ENCODE peak calls at places on chromosomes 16 and 17, in six cellular contexts. One of them, this sample, is unnamed. For H3K4me1, the result is how much of the 10 kb centered on the place peaks cover.

GRCh38 chr17:7881655-7882054 is 6.9 kb upstream of the CHD3 start:
- DNase-seq in hepatocyte: peak
- DNase-seq in right lobe of liver: no peak
- DNase-seq in stomach: no peak
- DNase-seq in heart left ventricle: no peak
- DNase-seq in GM12878: no peak
- DNase-seq in this sample: no peak

GRCh38 chr16:54152362-54153239 is 134.0 kb downstream of the IRX3 start:
- DNase-seq in heart left ventricle: no peak
- DNase-seq in hepatocyte: no peak
- DNase-seq in stomach: no peak
- DNase-seq in right lobe of liver: no peak
- DNase-seq in GM12878: no peak
- DNase-seq in this sample: no peak

GRCh38 chr17:50354198-50354597 is 8.3 kb downstream of the XYLT2 start:
- DNase-seq in stomach: peak
- DNase-seq in hepatocyte: peak
- DNase-seq in heart left ventricle: no peak
- DNase-seq in GM12878: no peak
- DNase-seq in right lobe of liver: no peak
- DNase-seq in this sample: no peak

GRCh38 chr16:11258553-11259287 is 2.7 kb upstream of the SOCS1 start:
- DNase-seq in right lobe of liver: peak
- DNase-seq in stomach: peak
- DNase-seq in GM12878: peak
- DNase-seq in heart left ventricle: peak
- DNase-seq in hepatocyte: no peak
- DNase-seq in this sample: peak

GRCh38 chr17:12406623-12407228 is 259.0 kb upstream of the MYOCD start:
- DNase-seq in hepatocyte: peak
- DNase-seq in right lobe of liver: no peak
- DNase-seq in stomach: no peak
- DNase-seq in heart left ventricle: no peak
- DNase-seq in GM12878: no peak
- DNase-seq in this sample: no peak

GRCh38 chr16:49649013-49649785 is 206.7 kb downstream of the ZNF423 start:
- DNase-seq in stomach: no peak
- DNase-seq in GM12878: no peak
- DNase-seq in hepatocyte: no peak
- DNase-seq in heart left ventricle: no peak
- DNase-seq in right lobe of liver: no peak
- DNase-seq in this sample: no peak

GRCh38 chr17:29154516-29155234 is 25.5 kb downstream of the MYO18A start:
- DNase-seq in GM12878: no peak
- DNase-seq in right lobe of liver: no peak
- DNase-seq in hepatocyte: no peak
- DNase-seq in heart left ventricle: peak
- DNase-seq in stomach: peak
- DNase-seq in this sample: peak

GRCh38 chr16:3495166-3495565 is at the start of gene C16orf90:
- DNase-seq in stomach: no peak
- DNase-seq in GM12878: no peak
- DNase-seq in right lobe of liver: peak
- DNase-seq in heart left ventricle: no peak
- DNase-seq in hepatocyte: no peak
- DNase-seq in this sample: no peak

GRCh38 chr16:29993191-29993902 is 2.1 kb downstream of the HIRIP3 start:
- DNase-seq in right lobe of liver: peak
- DNase-seq in stomach: no peak
- DNase-seq in GM12878: no peak
- DNase-seq in heart left ventricle: no peak
- DNase-seq in hepatocyte: no peak
- DNase-seq in this sample: no peak

GRCh38 chr17:57406131-57406980 is 150.0 kb downstream of the MSI2 start:
- DNase-seq in right lobe of liver: no peak
- DNase-seq in stomach: no peak
- DNase-seq in hepatocyte: no peak
- DNase-seq in GM12878: no peak
- DNase-seq in heart left ventricle: no peak
- DNase-seq in this sample: no peak

GRCh38 chr16:53821487-53821886 is 117.5 kb downstream of the FTO start:
- DNase-seq in heart left ventricle: no peak
- DNase-seq in stomach: no peak
- DNase-seq in hepatocyte: no peak
- DNase-seq in GM12878: no peak
- DNase-seq in right lobe of liver: no peak
- DNase-seq in this sample: no peak

DNA sequence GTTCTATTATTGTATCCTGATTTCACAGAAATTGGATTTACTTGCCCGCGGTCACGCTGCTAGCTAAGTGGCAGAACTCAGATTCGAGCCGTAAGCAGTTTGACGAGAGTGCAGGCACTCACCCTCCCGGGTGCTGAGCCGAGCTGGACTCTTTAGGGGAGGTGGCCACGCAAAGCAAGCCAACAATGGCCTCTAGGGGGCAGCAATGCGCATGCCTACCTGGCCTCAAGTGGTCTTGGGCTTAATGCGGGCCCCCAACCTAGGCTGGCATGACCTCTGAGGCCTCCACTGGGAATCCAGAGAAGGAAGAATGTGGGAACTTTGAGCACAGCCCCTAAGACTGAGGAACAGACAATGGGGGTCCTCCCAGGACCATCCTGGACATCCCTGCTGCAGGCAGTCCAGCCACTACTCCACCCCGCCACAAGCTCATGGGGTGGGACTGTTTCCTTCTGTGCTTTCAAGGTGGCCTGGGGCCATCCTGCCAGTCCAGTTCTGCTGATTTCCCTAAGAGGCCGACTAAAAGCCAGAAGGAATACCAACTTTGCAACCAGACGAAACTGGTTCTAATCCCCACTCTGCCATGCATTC is 276.5 kb downstream of the XYLT1 start:
- DNase-seq in heart left ventricle: peak
- DNase-seq in hepatocyte: peak
- DNase-seq in GM12878: no peak
- DNase-seq in stomach: peak
- DNase-seq in right lobe of liver: no peak
- DNase-seq in this sample: peak
- TF ChIP-seq CTCF in heart left ventricle: peak
- TF ChIP-seq CTCF in hepatocyte: peak
- TF ChIP-seq CTCF in GM12878: peak
- TF ChIP-seq CTCF in stomach: no peak
- TF ChIP-seq CTCF in right lobe of liver: peak
- TF ChIP-seq CTCF in this sample: peak

GRCh38 chr17:82734987-82735866 is at the start of gene FN3K:
- DNase-seq in right lobe of liver: peak
- DNase-seq in stomach: peak
- DNase-seq in heart left ventricle: peak
- DNase-seq in GM12878: no peak
- DNase-seq in hepatocyte: peak
- DNase-seq in this sample: peak
- H3K27ac ChIP-seq in right lobe of liver: peak
- H3K27ac ChIP-seq in stomach: peak
- H3K27ac ChIP-seq in heart left ventricle: peak
- H3K27ac ChIP-seq in GM12878: no peak
- H3K27ac ChIP-seq in hepatocyte: peak
- H3K27ac ChIP-seq in this sample: peak

DNA sequence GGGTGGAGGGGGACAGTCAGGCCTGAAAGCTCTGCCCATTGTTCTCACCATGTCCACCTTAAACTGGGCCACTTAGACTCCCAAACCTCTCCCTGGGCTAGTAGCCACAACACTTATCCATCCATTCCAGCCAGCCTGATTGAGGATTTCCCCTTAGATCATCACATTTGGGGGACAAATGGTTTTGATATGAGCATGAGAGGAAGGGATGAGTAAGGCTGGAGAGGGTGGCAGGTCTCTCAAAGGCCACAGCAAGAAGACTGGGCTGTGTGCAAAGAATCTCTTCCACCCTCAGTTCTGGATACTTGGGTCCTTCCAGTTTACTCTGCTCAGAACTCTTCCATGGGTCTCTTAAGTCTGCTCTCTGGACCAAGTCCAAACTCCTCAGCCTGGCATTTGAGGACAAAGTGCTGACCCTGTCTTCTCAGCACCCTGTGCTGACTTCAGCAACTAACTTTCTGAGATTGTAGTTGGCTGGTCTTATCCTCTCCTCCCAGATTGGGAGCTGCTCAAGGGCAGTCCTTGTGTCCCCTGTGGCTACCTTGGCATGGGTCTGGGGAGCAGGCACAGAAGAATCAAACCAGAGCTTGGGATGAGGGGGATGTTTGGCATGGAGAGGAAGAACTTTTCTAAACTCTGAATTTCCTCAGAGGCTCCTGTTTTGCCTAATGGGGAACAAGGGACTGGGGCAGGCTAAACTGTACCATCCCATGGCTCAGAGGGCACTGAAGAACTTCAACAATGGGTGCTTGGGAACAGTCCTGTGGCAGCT is 3.2 kb upstream of the NFATC3 start:
- DNase-seq in right lobe of liver: no peak
- DNase-seq in GM12878: no peak
- DNase-seq in heart left ventricle: no peak
- DNase-seq in hepatocyte: peak
- DNase-seq in stomach: no peak
- DNase-seq in this sample: no peak
- H3K4me1 ChIP-seq in right lobe of liver: half or more
- H3K4me1 ChIP-seq in GM12878: under half
- H3K4me1 ChIP-seq in heart left ventricle: half or more
- H3K4me1 ChIP-seq in hepatocyte: under half
- H3K4me1 ChIP-seq in stomach: under half
- H3K4me1 ChIP-seq in this sample: half or more

GRCh38 chr16:85363427-85363826 is 249.7 kb upstream of the GSE1 start:
- DNase-seq in GM12878: no peak
- DNase-seq in stomach: no peak
- DNase-seq in hepatocyte: no peak
- DNase-seq in right lobe of liver: no peak
- DNase-seq in heart left ventricle: no peak
- DNase-seq in this sample: no peak
- TF ChIP-seq CTCF in GM12878: no peak
- TF ChIP-seq CTCF in stomach: no peak
- TF ChIP-seq CTCF in hepatocyte: no peak
- TF ChIP-seq CTCF in right lobe of liver: no peak
- TF ChIP-seq CTCF in heart left ventricle: no peak
- TF ChIP-seq CTCF in this sample: no peak

DNA sequence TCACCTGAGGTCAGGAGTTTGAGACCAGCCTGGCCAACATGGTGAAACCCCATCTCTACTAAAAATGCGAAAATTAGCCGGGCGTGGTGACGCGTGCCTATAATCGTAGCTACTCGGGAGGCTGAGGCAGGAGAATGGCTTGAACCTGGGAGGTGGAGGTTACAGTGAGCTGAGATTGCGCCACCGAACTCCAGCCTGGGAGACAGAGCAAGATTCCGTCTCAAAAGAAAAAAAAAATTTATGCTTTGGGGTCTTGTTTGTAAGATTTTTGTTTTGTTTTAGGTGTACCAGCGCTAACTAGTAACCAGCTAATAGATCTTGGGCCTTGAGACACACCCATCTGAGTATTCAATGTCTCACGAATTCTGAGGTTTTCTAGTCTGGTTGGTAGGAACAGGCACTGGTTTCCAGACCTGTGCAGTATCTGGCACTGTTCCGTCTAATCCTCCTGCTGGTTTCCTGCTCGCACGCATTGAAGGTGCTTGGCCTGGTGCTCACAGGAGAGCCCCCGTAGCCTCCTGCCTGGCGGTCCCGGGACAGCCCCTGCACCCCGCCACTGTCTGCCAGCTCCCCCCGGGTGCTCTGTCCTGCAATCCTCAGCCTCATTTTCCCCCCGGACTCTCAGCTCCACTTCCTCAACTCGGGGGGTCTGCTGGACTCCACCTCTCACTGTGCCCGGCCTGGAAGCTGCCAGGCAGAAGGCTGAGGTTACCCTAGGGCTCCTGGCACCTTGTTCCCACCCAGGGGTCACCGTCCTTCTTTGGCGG is 10.6 kb upstream of the DUS1L start:
- DNase-seq in right lobe of liver: no peak
- DNase-seq in hepatocyte: no peak
- DNase-seq in heart left ventricle: no peak
- DNase-seq in stomach: no peak
- DNase-seq in GM12878: no peak
- DNase-seq in this sample: no peak
- H3K27ac ChIP-seq in right lobe of liver: no peak
- H3K27ac ChIP-seq in hepatocyte: no peak
- H3K27ac ChIP-seq in heart left ventricle: no peak
- H3K27ac ChIP-seq in stomach: no peak
- H3K27ac ChIP-seq in GM12878: no peak
- H3K27ac ChIP-seq in this sample: no peak